ENCODE peak calls at places on chromosomes 11 and 22, in nine cellular contexts. I is H1, L is HCT116, O is A549, G is GM12878, U is HepG2, K is endothelial cell of umbilical vein, A is K562, C is SK-N-SH. S is an unnamed sample.
A peak's percentile ranks its signal among the peaks of the same experiment; 100 is the strongest.

GRCh38 chr22:50089231-50090140 is at the start of gene MOV10L1:
- DNase-seq in U (no peak), G (no peak), O (no peak), I (no peak), K (peak; percentile 44), A (peak; percentile 73), C (peak; percentile 67), L (no peak), S (no peak)

GRCh38 chr11:43518407-43519165 is 159.9 kb downstream of the TTC17 start:
- DNase-seq in I (no peak), C (no peak), L (no peak), A (no peak), U (no peak), K (no peak), O (no peak), G (no peak), S (no peak)

GRCh38 chr22:20249797-20250354 is 18.2 kb downstream of the RTN4R start:
- DNase-seq in L (no peak), I (no peak), C (no peak), K (peak; percentile 30), U (no peak), O (no peak), G (no peak), A (no peak), S (no peak)

GRCh38 chr11:70550456-70551195 is 152.3 kb downstream of the CTTN start:
- DNase-seq in I (no peak), O (no peak), C (no peak), L (no peak), A (no peak), K (no peak), U (no peak), G (no peak), S (no peak)

GRCh38 chr11:65744699-65745042 is 24.1 kb upstream of the RNASEH2C start:
- DNase-seq in A (no peak), O (no peak), I (no peak), G (no peak), C (no peak), L (no peak), U (no peak), K (no peak), S (no peak)

GRCh38 chr11:64969209-64969608 is 2.7 kb downstream of the MAJIN start:
- DNase-seq in I (no peak), C (no peak), L (no peak), U (no peak), A (no peak), O (peak; percentile 21), G (no peak), K (peak; percentile 31), S (no peak)

GRCh38 chr11:117915219-117915618 is 14.0 kb downstream of the TMPRSS13 start:
- DNase-seq in O (no peak), L (no peak), I (no peak), U (no peak), G (no peak), K (no peak), C (no peak), A (no peak), S (peak; percentile 49)

GRCh38 chr22:17999851-18000250 is 24.5 kb downstream of the MICAL3 start:
- DNase-seq in K (no peak), G (no peak), I (no peak), U (no peak), L (no peak), C (no peak), A (no peak), O (no peak), S (no peak)

GRCh38 chr11:60870276-60870675 is 2.9 kb downstream of the ZP1 start:
- DNase-seq in K (no peak), O (no peak), L (no peak), I (no peak), G (no peak), A (peak; percentile 55), U (no peak), C (peak; percentile 10), S (no peak)

GRCh38 chr22:24981066-24981465 is 28.6 kb downstream of the KIAA1671 start:
- DNase-seq in A (no peak), O (no peak), K (no peak), U (no peak), I (no peak), G (no peak), L (no peak), C (no peak), S (no peak)

GRCh38 chr11:105051559-105051958 is 6.4 kb upstream of the CARD16 start:
- DNase-seq in L (no peak), O (no peak), U (peak; percentile 84), A (no peak), K (no peak), G (no peak), C (no peak), I (no peak), S (no peak)

GRCh38 chr11:2742611-2743426 is 43.0 kb upstream of the KCNQ1OT1 start:
- DNase-seq in O (no peak), A (no peak), I (no peak), G (no peak), K (no peak), L (no peak), U (no peak), C (no peak), S (no peak)

GRCh38 chr11:68296344-68297051 is 15.9 kb upstream of the LRP5 start:
- DNase-seq in C (no peak), O (no peak), G (no peak), A (no peak), I (no peak), K (no peak), L (no peak), U (no peak), S (no peak)
- H3K4me3 ChIP-seq in C (no peak overlapping the region), O (no peak overlapping the region), G (no peak overlapping the region), A (no peak overlapping the region), I (no peak overlapping the region), K (no peak overlapping the region), L (no peak overlapping the region), U (no peak overlapping the region), S (no peak overlapping the region)

GRCh38 chr11:27472398-27473016 is at the start of gene LGR4:
- DNase-seq in K (peak; percentile 96), G (no peak), C (peak; percentile 90), U (peak; percentile 97), A (peak; percentile 95), L (peak; percentile 83), I (peak; percentile 91), O (peak; percentile 96), S (peak; percentile 96)

GRCh38 chr11:27471067-27471587 is 1.5 kb downstream of the LGR4 start:
- DNase-seq in G (no peak), U (peak; percentile 21), I (no peak), C (no peak), K (no peak), A (no peak), L (no peak), O (peak; percentile 41), S (peak; percentile 61)

GRCh38 chr11:27473017-27473406 is 422 bp upstream of the LGR4 start:
- DNase-seq in C (no peak), O (no peak), G (no peak), L (no peak), K (no peak), U (no peak), A (no peak), I (no peak), S (no peak)

GRCh38 chr11:27470166-27470565 is 2.4 kb downstream of the LGR4 start:
- DNase-seq in U (no peak), I (no peak), G (no peak), O (no peak), C (no peak), L (no peak), K (no peak), A (no peak), S (no peak)

DNA sequence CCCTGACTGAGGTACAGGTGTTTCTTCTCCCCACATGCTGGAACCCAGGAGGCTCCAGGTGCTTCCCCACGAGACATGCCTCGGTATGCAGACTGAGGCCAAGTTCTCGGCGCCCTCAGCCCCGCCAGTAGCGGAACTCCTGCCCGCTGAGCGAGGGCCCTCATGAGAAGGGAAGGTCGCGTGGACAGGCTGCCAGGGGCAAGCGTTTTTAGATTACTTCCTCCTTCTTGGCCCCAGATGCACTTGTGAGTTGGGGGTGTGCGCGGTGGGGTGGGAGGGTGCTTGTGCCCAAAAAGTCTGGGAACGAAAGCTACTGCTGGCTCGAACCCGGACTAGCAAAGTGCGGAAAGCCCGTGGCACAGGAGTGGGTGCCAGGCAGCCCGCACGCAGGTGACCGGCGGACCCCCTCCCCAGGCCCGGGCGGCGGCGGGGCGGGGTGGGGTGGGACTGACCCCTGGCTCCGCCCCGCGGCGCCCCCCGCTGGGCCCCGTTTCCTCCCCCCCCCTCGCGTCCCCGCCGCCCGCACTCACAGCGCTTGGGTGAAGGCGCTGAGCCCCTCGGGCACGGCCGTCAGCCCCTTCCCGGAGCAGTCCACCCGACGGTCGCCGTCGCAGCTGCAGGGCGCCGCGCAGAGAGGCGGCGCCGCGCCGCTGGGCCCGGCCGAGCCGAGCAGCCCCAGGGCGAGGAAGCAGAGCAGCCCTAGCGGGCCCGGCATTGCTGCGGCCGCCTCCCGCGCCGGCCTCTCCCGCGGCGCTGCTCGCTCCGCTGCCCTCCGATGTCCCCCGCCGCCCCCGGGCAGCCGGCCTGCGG is 797 bp downstream of the LGR4 start:
- DNase-seq in A (peak; percentile 77), L (no peak), K (peak; percentile 11), I (peak; percentile 66), O (peak; percentile 38), G (no peak), C (peak; percentile 81), U (no peak), S (peak; percentile 79)
- TF ChIP-seq MAX in A (no peak), L (no peak), K (no peak), I (no peak), O (peak; percentile 27), G (no peak), C (no peak), U (no peak), S (peak; percentile 44)

GRCh38 chr11:92969293-92969633 is 188 bp upstream of the MTNR1B start:
- DNase-seq in O (no peak), K (no peak), C (no peak), A (no peak), I (peak; percentile 60), U (no peak), L (no peak), G (no peak), S (no peak)
- H3K4me3 ChIP-seq in O (no peak overlapping the region), K (no peak overlapping the region), C (peak overlapping the region; percentile 28), A (no peak overlapping the region), I (peak overlapping the region; percentile 61), U (no peak overlapping the region), L (no peak overlapping the region), G (no peak overlapping the region), S (no peak overlapping the region)

GRCh38 chr11:15636520-15637065 is 521.9 kb downstream of the INSC start:
- DNase-seq in I (no peak), U (no peak), C (no peak), A (no peak), K (no peak), O (no peak), G (no peak), L (no peak), S (peak; percentile 15)

GRCh38 chr11:15641191-15641810 is 526.6 kb downstream of the INSC start:
- DNase-seq in O (no peak), U (no peak), A (no peak), G (no peak), K (no peak), C (no peak), L (no peak), I (no peak), S (no peak)

GRCh38 chr11:15635501-15635900 is 520.8 kb downstream of the INSC start:
- DNase-seq in G (no peak), C (no peak), O (no peak), A (no peak), U (no peak), K (no peak), I (no peak), L (no peak), S (no peak)

DNA sequence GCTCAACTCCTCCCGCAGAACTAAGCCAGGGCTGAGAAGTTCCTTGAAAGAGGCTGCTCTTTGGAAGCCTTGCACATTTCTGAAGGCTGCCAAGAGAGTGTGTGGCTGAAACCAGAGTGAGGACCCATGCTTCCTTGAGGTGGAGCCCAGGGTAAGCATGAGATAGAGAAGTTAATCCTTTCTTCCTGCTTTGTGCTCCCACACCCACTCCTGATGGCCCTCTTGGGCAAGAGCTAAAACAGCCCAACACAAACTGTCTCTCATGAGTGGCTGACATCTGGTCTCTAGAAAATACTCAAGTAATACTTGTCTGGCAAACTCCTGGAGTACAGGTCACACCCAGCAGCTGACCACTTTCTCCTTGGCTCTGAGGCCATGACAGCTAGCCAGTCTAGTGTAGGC is 523.7 kb downstream of the INSC start:
- DNase-seq in O (no peak), C (no peak), I (no peak), A (no peak), U (no peak), K (no peak), L (no peak), G (no peak), S (no peak)
- TF ChIP-seq MAX in O (no peak), C (no peak), I (no peak), A (no peak), U (no peak), K (no peak), L (no peak), G (no peak), S (no peak)

S was measured in NB4.